ENCODE peak calls at places on chromosomes 1 and 21, in nine cellular contexts. B is IMR-90, E is adrenal gland, V is prostate gland, Y is ovary, R is heart left ventricle, H is body of pancreas, S is K562, W is right lobe of liver. J is an unnamed sample.
A peak's percentile ranks its signal among the peaks of the same experiment; 100 is the strongest.

GRCh38 chr1:114956570-114956969 is 73.1 kb upstream of the TSHB start:
- DNase-seq in B (no peak), E (peak; percentile 22), V (no peak), Y (no peak), R (no peak), H (no peak), S (peak; percentile 13), W (no peak), J (no peak)

GRCh38 chr1:175783126-175783722 is 39.8 kb upstream of the TNR start:
- DNase-seq in B (no peak), E (no peak), V (no peak), Y (no peak), R (no peak), H (no peak), S (no peak), W (no peak), J (no peak)

GRCh38 chr1:28517649-28517999 is 11.8 kb downstream of the RCC1 start:
- DNase-seq in B (peak; percentile 37), E (no peak), V (no peak), Y (no peak), R (no peak), H (no peak), S (peak; percentile 52), W (no peak), J (no peak)

GRCh38 chr1:63322248-63322943 is at the start of gene FOXD3:
- DNase-seq in B (peak; percentile 37), E (peak; percentile 49), V (peak; percentile 53), Y (peak; percentile 52), R (no peak), H (peak; percentile 68), S (peak; percentile 83), W (peak; percentile 67), J (peak; percentile 90)

GRCh38 chr1:185934476-185935189 is 200.4 kb downstream of the HMCN1 start:
- DNase-seq in B (peak; percentile 79), E (no peak), V (no peak), Y (no peak), R (no peak), H (no peak), S (no peak), W (no peak), J (no peak)

GRCh38 chr1:201260648-201261311 is 22.5 kb upstream of the PKP1 start:
- DNase-seq in B (no peak), E (no peak), V (no peak), Y (no peak), R (no peak), H (no peak), S (no peak), W (no peak), J (peak; percentile 53)

GRCh38 chr1:34978926-34979325 is 6.2 kb downstream of the TMEM35B start:
- DNase-seq in B (no peak), E (no peak), V (no peak), Y (no peak), R (no peak), H (no peak), S (no peak), W (no peak), J (no peak)

GRCh38 chr1:209497729-209498128 is 85.8 kb upstream of the CAMK1G start:
- DNase-seq in B (no peak), E (no peak), V (no peak), Y (no peak), R (no peak), H (no peak), S (no peak), W (no peak), J (no peak)

GRCh38 chr1:230248876-230249275 is 177.3 kb downstream of the PGBD5 start:
- DNase-seq in B (no peak), E (no peak), V (no peak), Y (no peak), R (no peak), H (no peak), S (no peak), W (no peak), J (no peak)

GRCh38 chr1:63261736-63262142 is 60.6 kb upstream of the FOXD3 start:
- DNase-seq in B (no peak), E (no peak), V (no peak), Y (no peak), R (peak; percentile 41), H (no peak), S (peak; percentile 3), W (no peak), J (no peak)

GRCh38 chr21:42316891-42317290 is 1.7 kb upstream of the TFF3 start:
- DNase-seq in B (no peak), E (no peak), V (no peak), Y (no peak), R (no peak), H (no peak), S (no peak), W (no peak), J (no peak)

GRCh38 chr1:23791434-23792047 is 596 bp downstream of the LYPLA2 start:
- DNase-seq in B (no peak), E (peak; percentile 62), V (no peak), Y (peak; percentile 49), R (peak; percentile 48), H (peak; percentile 29), S (peak; percentile 73), W (no peak), J (no peak)

GRCh38 chr1:67715819-67716218 is 30.8 kb downstream of the GADD45A start:
- DNase-seq in B (no peak), E (no peak), V (no peak), Y (no peak), R (no peak), H (no peak), S (no peak), W (no peak), J (no peak)

DNA sequence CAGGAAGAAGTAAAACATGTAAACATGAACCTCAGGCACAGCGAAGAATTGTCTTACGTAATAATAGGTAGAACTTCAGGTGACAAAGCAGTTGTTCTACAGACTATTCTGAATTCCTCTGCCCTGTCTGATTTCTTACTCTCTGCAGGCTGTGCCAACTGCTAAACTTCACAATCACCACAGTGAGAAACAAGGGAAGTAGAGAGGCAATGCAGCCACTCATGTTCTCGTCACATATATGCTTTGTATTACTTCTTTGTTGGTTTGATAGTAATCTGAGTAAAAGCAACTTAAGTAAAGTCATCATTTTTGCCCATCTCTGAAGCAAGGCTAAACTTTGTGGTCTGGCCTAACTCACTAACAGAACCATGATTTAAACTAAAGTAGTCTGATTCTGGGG is 21.9 kb downstream of the PIGK start:
- DNase-seq in B (no peak), E (no peak), V (no peak), Y (no peak), R (no peak), H (no peak), S (no peak), W (no peak), J (no peak)
- TF ChIP-seq POLR2A in B (no peak), E (no peak), V (no peak), Y (no peak), R (no peak), H (no peak), S (no peak), W (no peak), J (no peak)

GRCh38 chr1:227526524-227526923 is 36.8 kb upstream of the ZNF678 start:
- DNase-seq in B (no peak), E (no peak), V (no peak), Y (no peak), R (no peak), H (no peak), S (peak; percentile 11), W (no peak), J (no peak)

GRCh38 chr1:227532019-227532619 is 31.2 kb upstream of the ZNF678 start:
- DNase-seq in B (no peak), E (no peak), V (no peak), Y (no peak), R (no peak), H (no peak), S (peak; percentile 73), W (no peak), J (no peak)
- TF ChIP-seq CTCF in B (no peak), E (no peak), V (no peak), Y (no peak), R (no peak), H (no peak), S (no peak), W (no peak), J (no peak)

GRCh38 chr21:40349591-40349990 is 482.4 kb downstream of the PCP4 start:
- DNase-seq in B (no peak), E (no peak), V (no peak), Y (no peak), R (no peak), H (no peak), S (no peak), W (no peak), J (no peak)

GRCh38 chr21:40355076-40355475 is 487.8 kb downstream of the PCP4 start:
- DNase-seq in B (no peak), E (no peak), V (no peak), Y (no peak), R (no peak), H (no peak), S (no peak), W (no peak), J (no peak)

GRCh38 chr21:40356644-40357043 is 489.4 kb downstream of the PCP4 start:
- DNase-seq in B (no peak), E (no peak), V (no peak), Y (no peak), R (no peak), H (no peak), S (no peak), W (no peak), J (no peak)

GRCh38 chr21:40345700-40346099 is 478.5 kb downstream of the PCP4 start:
- DNase-seq in B (no peak), E (no peak), V (no peak), Y (no peak), R (no peak), H (no peak), S (no peak), W (no peak), J (no peak)

GRCh38 chr21:40351006-40351405 is 483.8 kb downstream of the PCP4 start:
- DNase-seq in B (no peak), E (no peak), V (peak; percentile 38), Y (no peak), R (no peak), H (no peak), S (no peak), W (no peak), J (no peak)
- H3K4me3 ChIP-seq in B (no peak overlapping the region), E (no peak overlapping the region), V (no peak overlapping the region), Y (no peak overlapping the region), R (no peak overlapping the region), H (no peak overlapping the region), S (no peak overlapping the region), W (no peak overlapping the region), J (no peak overlapping the region)

GRCh38 chr1:117605811-117606607 is at the start of gene TENT5C:
- DNase-seq in B (peak; percentile 95), E (peak; percentile 97), V (peak; percentile 99), Y (peak; percentile 98), R (peak; percentile 98), H (peak; percentile 99), S (peak; percentile 100), W (peak; percentile 99), J (peak; percentile 96)
- TF ChIP-seq POLR2A in B (peak; percentile 96), E (peak; percentile 85), V (peak; percentile 86), Y (peak; percentile 67), R (peak; percentile 97), H (peak; percentile 98), S (peak; percentile 97), W (peak; percentile 92), J (peak; percentile 44)

GRCh38 chr1:112727716-112728115 is 12.6 kb upstream of the PPM1J start:
- DNase-seq in B (peak; percentile 59), E (no peak), V (no peak), Y (no peak), R (no peak), H (no peak), S (peak; percentile 47), W (no peak), J (no peak)
- TF ChIP-seq CTCF in B (peak; percentile 20), E (no peak), V (no peak), Y (no peak), R (no peak), H (no peak), S (peak; percentile 51), W (no peak), J (no peak)